ENCODE peak calls at places on chromosomes 13 and 19, in six cellular contexts. V, X, T, Y, Z and L are unnamed samples.

GRCh38 chr19:55297267-55297666 is 13.5 kb downstream of the BRSK1 start:
- DNase-seq in V (no peak), T (no peak), Z (no peak), X (no peak), Y (no peak), L (no peak)

GRCh38 chr13:53200498-53201453 is 172.2 kb downstream of the OLFM4 start:
- DNase-seq in V (no peak), Y (no peak), T (no peak), Z (peak; percentile 49), X (no peak), L (peak; percentile 62)

GRCh38 chr19:6793973-6794372 is 21.5 kb downstream of the VAV1 start:
- DNase-seq in Y (no peak), Z (no peak), X (no peak), V (no peak), T (no peak), L (no peak)

GRCh38 chr13:32023096-32023495 is 8.5 kb upstream of the FRY start:
- DNase-seq in T (no peak), Z (no peak), Y (no peak), V (no peak), X (no peak), L (no peak)

GRCh38 chr19:48006762-48007161 is 12.3 kb downstream of the ELSPBP1 start:
- DNase-seq in V (no peak), X (no peak), Z (no peak), Y (peak; percentile 74), T (no peak), L (no peak)

GRCh38 chr19:19120308-19121156 is 17.7 kb downstream of the TMEM161A start:
- DNase-seq in T (no peak), Y (peak; percentile 49), V (no peak), X (peak; percentile 31), Z (peak; percentile 74), L (no peak)

GRCh38 chr13:32639502-32640105 is 53.4 kb downstream of the PDS5B start:
- DNase-seq in X (peak; percentile 38), V (no peak), Y (peak; percentile 57), T (no peak), Z (peak; percentile 48), L (peak; percentile 83)

GRCh38 chr13:100573121-100573520 is 15.5 kb downstream of the GGACT start:
- DNase-seq in T (peak; percentile 49), V (peak; percentile 19), Z (peak; percentile 75), Y (peak; percentile 80), X (peak; percentile 59), L (peak; percentile 72)

GRCh38 chr19:40599331-40600085 is 1.7 kb upstream of the LTBP4 start:
- DNase-seq in T (no peak), Y (no peak), V (no peak), Z (no peak), X (no peak), L (no peak)

GRCh38 chr19:29311391-29311790 is 98.4 kb upstream of the UQCRFS1 start:
- DNase-seq in Y (no peak), T (peak; percentile 73), V (no peak), X (no peak), Z (no peak), L (no peak)

GRCh38 chr13:96996886-96997285 is 2.6 kb upstream of the OXGR1 start:
- DNase-seq in V (no peak), Z (no peak), T (no peak), X (no peak), Y (no peak), L (no peak)

GRCh38 chr13:31725841-31726240 is 13.5 kb upstream of the RXFP2 start:
- DNase-seq in X (no peak), V (no peak), T (no peak), Y (no peak), Z (no peak), L (no peak)

GRCh38 chr19:4206818-4207484 is 22.4 kb upstream of the EBI3 start:
- DNase-seq in V (no peak), Y (peak; percentile 82), T (no peak), X (no peak), Z (no peak), L (no peak)

GRCh38 chr13:100298116-100298681 is 209.3 kb downstream of the PCCA start:
- DNase-seq in Y (no peak), V (no peak), Z (no peak), T (no peak), X (no peak), L (no peak)

GRCh38 chr13:43573787-43574562 is 212.8 kb downstream of the ENOX1 start:
- DNase-seq in V (no peak), T (no peak), Z (no peak), Y (no peak), X (no peak), L (no peak)

GRCh38 chr13:21676611-21677021 is 5.7 kb downstream of the FGF9 start:
- DNase-seq in V (no peak), X (no peak), T (no peak), Z (peak; percentile 59), Y (no peak), L (peak; percentile 63)

GRCh38 chr13:100987993-100988392 is 313.4 kb upstream of the TMTC4 start:
- DNase-seq in Z (no peak), V (no peak), X (peak; percentile 9), Y (peak; percentile 1), T (peak; percentile 5), L (no peak)

GRCh38 chr13:67186985-67187569 is 43.1 kb downstream of the PCDH9 start:
- DNase-seq in V (no peak), T (no peak), X (no peak), Y (peak; percentile 86), Z (no peak), L (no peak)

GRCh38 chr19:18091217-18091608 is 4.5 kb upstream of the IL12RB1 start:
- DNase-seq in Z (peak; percentile 63), X (no peak), Y (no peak), T (no peak), V (no peak), L (no peak)

GRCh38 chr19:43751466-43752220 is 3.1 kb downstream of the SMG9 start:
- DNase-seq in Z (no peak), X (peak; percentile 23), V (no peak), T (no peak), Y (no peak), L (no peak)

GRCh38 chr19:35399231-35399630 is 28.4 kb downstream of the GPR42 start:
- DNase-seq in T (no peak), Y (no peak), X (no peak), V (no peak), Z (no peak), L (no peak)

GRCh38 chr13:25905411-25906010 is 146.3 kb downstream of the SHISA2 start:
- DNase-seq in Z (peak; percentile 22), X (no peak), T (no peak), Y (no peak), V (no peak), L (no peak)

GRCh38 chr13:30615851-30616311 is 1.8 kb upstream of the USPL1 start:
- DNase-seq in Z (no peak), T (no peak), X (no peak), Y (no peak), V (no peak), L (no peak)

GRCh38 chr19:2127758-2128157 is 23.6 kb downstream of the AP3D1 start:
- DNase-seq in V (no peak), X (no peak), T (peak; percentile 29), Y (no peak), Z (no peak), L (no peak)

GRCh38 chr19:47176071-47176626 is 45.5 kb downstream of the SAE1 start:
- DNase-seq in V (peak; percentile 63), T (no peak), Y (no peak), Z (no peak), X (peak; percentile 74), L (no peak)

GRCh38 chr13:108425056-108425455 is 155.5 kb downstream of the TNFSF13B start:
- DNase-seq in X (peak; percentile 13), Y (no peak), V (no peak), T (no peak), Z (no peak), L (no peak)

GRCh38 chr19:47445937-47446402 is 25.7 kb downstream of the SLC8A2 start:
- DNase-seq in Y (peak; percentile 59), T (peak; percentile 25), Z (peak; percentile 27), V (no peak), X (no peak), L (peak; percentile 68)

GRCh38 chr19:32012886-32013635 is 332.3 kb upstream of the ZNF507 start:
- DNase-seq in Y (no peak), V (no peak), T (no peak), Z (no peak), X (peak; percentile 34), L (no peak)

GRCh38 chr19:29449371-29449770 is 76.4 kb upstream of the VSTM2B start:
- DNase-seq in X (no peak), Y (no peak), T (no peak), Z (peak; percentile 10), V (no peak), L (no peak)

GRCh38 chr19:14434543-14435319 is 1.6 kb downstream of the PKN1 start:
- DNase-seq in Y (peak; percentile 73), X (peak; percentile 56), V (peak; percentile 36), Z (peak; percentile 52), T (no peak), L (peak; percentile 71)

GRCh38 chr19:13176345-13176744 is 26.1 kb downstream of the IER2 start:
- DNase-seq in Z (no peak), T (no peak), Y (no peak), X (no peak), V (no peak), L (no peak)

GRCh38 chr13:103656329-103656728 is 590.1 kb upstream of the SLC10A2 start:
- DNase-seq in Z (no peak), Y (no peak), T (no peak), X (no peak), V (no peak), L (no peak)

GRCh38 chr13:48600374-48601364 is 53.1 kb upstream of the CYSLTR2 start:
- DNase-seq in Z (no peak), Y (no peak), T (no peak), X (peak; percentile 59), V (peak; percentile 9), L (no peak)

GRCh38 chr13:105142556-105142955 is 1392.9 kb downstream of the EFNB2 start:
- DNase-seq in V (no peak), Z (no peak), Y (no peak), T (no peak), X (no peak), L (no peak)

GRCh38 chr19:41895745-41896580 is 13.0 kb downstream of the ARHGEF1 start:
- DNase-seq in V (no peak), X (no peak), Y (peak; percentile 79), Z (no peak), T (no peak), L (no peak)

GRCh38 chr19:5006821-5007220 is 37.9 kb downstream of the KDM4B start:
- DNase-seq in T (no peak), Y (no peak), V (no peak), X (no peak), Z (no peak), L (no peak)

GRCh38 chr19:33613601-33614000 is 8.2 kb upstream of the CHST8 start:
- DNase-seq in T (no peak), Z (no peak), V (no peak), Y (no peak), X (no peak), L (no peak)